ENCODE peak calls at places on chromosomes 3 and 15, in five cellular contexts. E, Q, T, S and F are unnamed samples. For H3K4me1 and H3K36me3, the result is how much of the 10 kb centered on the place peaks cover.

GRCh38 chr3:137165117-137165806 is 207.5 kb downstream of the IL20RB start:
- DNase-seq in E (no peak), Q (peak), T (no peak), S (peak), F (no peak)

GRCh38 chr15:66196565-66196964 is 57.0 kb downstream of the MEGF11 start:
- DNase-seq in E (no peak), Q (peak), T (no peak), S (peak), F (no peak)

GRCh38 chr15:76945494-76945893 is 13.9 kb downstream of the RCN2 start:
- DNase-seq in E (peak), Q (peak), T (no peak), S (no peak), F (no peak)

GRCh38 chr3:37934631-37935289 is 55.8 kb upstream of the VILL start:
- DNase-seq in E (no peak), Q (peak), T (no peak), S (no peak), F (no peak)

GRCh38 chr3:179324270-179324754 is 1.5 kb downstream of the ZNF639 start:
- DNase-seq in E (peak), Q (peak), T (no peak), S (peak), F (no peak)

GRCh38 chr3:3170998-3171397 is 8.5 kb downstream of the CRBN start:
- DNase-seq in E (peak), Q (peak), T (no peak), S (peak), F (no peak)

GRCh38 chr15:58165661-58166060 is 27.5 kb downstream of the AQP9 start:
- DNase-seq in E (peak), Q (peak), T (no peak), S (no peak), F (no peak)

GRCh38 chr3:58497074-58497473 is 5.2 kb downstream of the KCTD6 start:
- DNase-seq in E (peak), Q (peak), T (no peak), S (peak), F (no peak)

GRCh38 chr3:10753964-10754363 is 62.1 kb upstream of the SLC6A11 start:
- DNase-seq in E (peak), Q (peak), T (no peak), S (peak), F (peak)

GRCh38 chr3:31466016-31466415 is 66.7 kb upstream of the STT3B start:
- DNase-seq in E (peak), Q (peak), T (no peak), S (no peak), F (no peak)

GRCh38 chr3:45179163-45179562 is 33.0 kb upstream of the CDCP1 start:
- DNase-seq in E (peak), Q (no peak), T (no peak), S (peak), F (no peak)

GRCh38 chr3:115626006-115626409 is 2.7 kb downstream of the GAP43 start:
- DNase-seq in E (no peak), Q (no peak), T (no peak), S (peak), F (no peak)

GRCh38 chr3:115627180-115628074 is 4.1 kb downstream of the GAP43 start:
- DNase-seq in E (no peak), Q (no peak), T (no peak), S (peak), F (no peak)

GRCh38 chr3:115624898-115625297 is 1.6 kb downstream of the GAP43 start:
- DNase-seq in E (no peak), Q (no peak), T (no peak), S (no peak), F (no peak)

GRCh38 chr3:115628075-115628412 is 4.7 kb downstream of the GAP43 start:
- DNase-seq in E (no peak), Q (no peak), T (no peak), S (no peak), F (no peak)

GRCh38 chr3:115626711-115627110 is 3.4 kb downstream of the GAP43 start:
- DNase-seq in E (no peak), Q (no peak), T (no peak), S (peak), F (no peak)
- H3K4me3 ChIP-seq in E (no peak), Q (no peak), T (no peak), S (no peak), F (no peak)

GRCh38 chr3:113263020-113263419 is 51.7 kb downstream of the BOC start:
- DNase-seq in E (no peak), Q (no peak), T (no peak), S (no peak), F (no peak)
- H3K4me1 ChIP-seq in E (under half), Q (under half), T (under half), S (under half), F (under half)

DNA sequence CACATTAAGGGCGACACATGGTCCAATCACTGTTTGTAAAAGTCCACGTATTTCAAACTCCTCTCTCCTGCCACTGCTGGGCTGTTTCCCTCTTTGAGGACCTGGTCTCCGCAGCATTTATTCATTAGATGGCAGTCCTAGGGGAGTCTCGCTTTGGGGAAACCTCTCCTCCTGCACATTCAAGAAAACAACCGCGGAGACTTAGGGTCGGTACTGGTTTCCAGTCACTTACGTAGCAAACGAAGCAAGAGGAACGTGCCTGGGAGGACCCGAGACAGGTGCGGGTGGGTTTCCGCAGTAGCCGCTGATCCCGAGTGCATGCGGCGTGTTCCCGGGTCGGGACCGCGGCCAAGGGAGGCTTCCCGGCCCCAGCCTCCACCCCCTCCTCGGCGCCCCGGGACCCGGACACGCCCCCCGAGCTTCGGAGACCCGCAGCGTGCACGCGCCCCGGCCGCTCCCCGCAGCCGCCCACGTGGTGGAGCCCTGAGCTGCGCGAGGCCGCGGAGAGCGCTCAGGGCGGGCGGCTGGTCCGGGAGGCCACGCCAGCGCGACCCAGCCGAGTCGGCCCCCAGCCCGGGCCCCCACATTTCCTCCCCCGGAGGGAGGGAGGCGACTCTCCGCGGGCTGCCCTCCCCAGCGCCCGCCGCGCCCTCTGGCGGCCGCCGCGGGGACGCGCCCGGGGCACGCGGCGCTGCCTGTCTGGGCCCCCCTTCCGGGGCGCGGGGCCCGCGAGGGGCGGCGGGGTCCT is 1.1 kb upstream of the IGF1R start:
- DNase-seq in E (peak), Q (peak), T (peak), S (peak), F (peak)
- H3K36me3 ChIP-seq in E (under half), Q (under half), T (under half), S (under half), F (under half)

DNA sequence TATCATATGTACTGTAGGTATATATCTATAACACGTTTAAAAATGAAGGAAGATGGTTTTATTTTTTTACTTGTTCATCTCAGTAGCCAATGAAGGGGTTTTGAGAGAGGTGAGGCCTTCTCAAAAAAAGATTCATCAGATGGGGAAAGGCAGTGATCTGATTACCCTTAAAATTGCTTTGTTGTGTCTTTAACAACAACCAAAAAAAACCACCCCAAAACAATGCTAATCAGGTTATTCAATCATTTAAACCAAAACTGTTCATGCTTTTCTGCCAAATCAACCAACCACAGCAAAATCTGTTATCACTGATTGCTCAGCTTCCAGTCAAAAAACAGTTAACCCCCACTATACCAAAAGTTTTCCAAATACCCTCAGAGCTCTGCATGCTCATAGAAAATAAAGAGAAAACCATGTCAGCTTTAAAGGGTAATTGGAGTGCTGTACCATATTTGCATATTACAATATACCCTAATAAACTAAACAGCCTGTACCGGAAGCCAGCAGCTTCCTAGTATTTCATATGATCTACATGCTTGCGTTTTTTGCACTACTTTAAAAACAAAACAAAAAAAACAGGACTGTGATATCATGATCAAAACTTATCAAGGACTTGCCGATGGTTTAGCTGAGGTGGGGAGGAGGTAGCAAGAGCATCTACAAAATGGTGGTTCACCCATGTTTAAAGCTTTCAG is 22.9 kb downstream of the SATB1 start:
- DNase-seq in E (no peak), Q (no peak), T (no peak), S (no peak), F (no peak)
- H3K4me3 ChIP-seq in E (no peak), Q (no peak), T (peak), S (no peak), F (no peak)

DNA sequence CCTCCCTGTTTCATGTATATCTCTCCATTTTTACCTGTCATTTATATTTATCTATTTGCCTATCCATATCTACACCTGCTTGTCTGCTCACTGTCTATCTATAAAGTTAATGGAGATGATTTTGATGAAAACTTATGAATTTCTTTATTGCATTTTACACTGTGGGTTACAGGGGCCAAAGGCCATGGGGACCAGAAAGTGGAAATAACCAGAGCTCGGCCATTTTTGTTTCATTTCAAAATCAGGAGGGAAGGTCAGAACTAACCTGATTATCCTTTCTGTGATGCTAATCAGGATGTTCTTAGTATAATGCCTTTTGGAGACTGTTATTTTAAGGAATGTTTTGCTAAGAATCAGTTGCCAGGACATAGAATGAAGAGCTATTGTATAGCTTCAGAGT is 147.2 kb downstream of the LPP start:
- DNase-seq in E (no peak), Q (no peak), T (no peak), S (no peak), F (no peak)
- H3K4me1 ChIP-seq in E (under half), Q (under half), T (under half), S (under half), F (under half)